ENCODE peak calls at places on chromosomes 16 and 17, in six cellular contexts. A is SW 1271, Q is GOT3, C is ELR, E is progenitor cell of endocrine pancreas, Z is ELF-1. H is an unnamed sample.

GRCh38 chr17:29357821-29358232 is 32.3 kb upstream of the TAOK1 start:
- DNase-seq in A (no peak), C (peak), Z (no peak), E (no peak), Q (no peak), H (no peak)

GRCh38 chr16:26550111-26550610 is 516.6 kb upstream of the C16orf82 start:
- DNase-seq in E (no peak), A (no peak), C (no peak), Z (no peak), Q (no peak), H (no peak)

GRCh38 chr16:53600076-53600475 is 97.1 kb upstream of the AKTIP start:
- DNase-seq in A (no peak), C (no peak), Q (no peak), E (no peak), Z (no peak), H (no peak)

GRCh38 chr16:83744521-83744981 is 63.2 kb upstream of the HSBP1 start:
- DNase-seq in Z (peak), C (peak), Q (no peak), A (no peak), E (no peak), H (no peak)

GRCh38 chr16:14564323-14564722 is 65.7 kb downstream of the PARN start:
- DNase-seq in E (no peak), Z (no peak), A (no peak), C (no peak), Q (no peak), H (no peak)

GRCh38 chr17:81656118-81656743 is at the start of gene PDE6G:
- DNase-seq in E (no peak), A (no peak), C (no peak), Q (no peak), Z (no peak), H (no peak)

GRCh38 chr17:59890720-59891119 is 2.0 kb downstream of the TUBD1 start:
- DNase-seq in Q (no peak), E (no peak), Z (no peak), A (no peak), C (peak), H (no peak)

GRCh38 chr17:50322271-50322670 is 23.7 kb upstream of the XYLT2 start:
- DNase-seq in E (no peak), Q (no peak), Z (no peak), C (no peak), A (no peak), H (no peak)

GRCh38 chr17:7579839-7580630 is 597 bp downstream of the CD68 start:
- DNase-seq in E (no peak), Z (peak), Q (no peak), C (no peak), A (no peak), H (no peak)

GRCh38 chr17:50452627-50453300 is 15.9 kb downstream of the CHAD start:
- DNase-seq in C (peak), Z (no peak), A (no peak), Q (no peak), E (no peak), H (no peak)

GRCh38 chr17:78366109-78366848 is 6.4 kb upstream of the SOCS3 start:
- DNase-seq in E (no peak), Z (peak), C (no peak), A (no peak), Q (no peak), H (no peak)

GRCh38 chr17:6711081-6711674 is 2.0 kb downstream of the SLC13A5 start:
- DNase-seq in A (no peak), C (no peak), Q (no peak), E (no peak), Z (no peak), H (no peak)

GRCh38 chr17:41734139-41734948 is at the start of gene HAP1:
- DNase-seq in A (peak), Z (peak), Q (no peak), C (peak), E (peak), H (no peak)

GRCh38 chr16:17396762-17397498 is 73.8 kb downstream of the XYLT1 start:
- DNase-seq in C (peak), E (no peak), Q (no peak), Z (no peak), A (no peak), H (no peak)

GRCh38 chr17:7220593-7221280 is 999 bp downstream of the ACADVL start:
- DNase-seq in A (peak), Q (no peak), C (peak), E (no peak), Z (peak), H (peak)

GRCh38 chr17:55577011-55577586 is 65.8 kb upstream of the SMIM36 start:
- DNase-seq in Q (no peak), C (peak), E (no peak), Z (no peak), A (no peak), H (no peak)

GRCh38 chr17:39306509-39307212 is 80.9 kb upstream of the STAC2 start:
- DNase-seq in Q (no peak), A (no peak), Z (no peak), C (no peak), E (no peak), H (no peak)

GRCh38 chr16:21211486-21211885 is at the start of gene ZP2:
- DNase-seq in C (no peak), Z (no peak), Q (no peak), E (no peak), A (no peak), H (no peak)

GRCh38 chr16:683396-684066 is 603 bp downstream of the JMJD8 start:
- DNase-seq in A (no peak), Q (no peak), C (no peak), E (no peak), Z (no peak), H (no peak)

GRCh38 chr17:38717139-38717745 is 12.2 kb downstream of the MLLT6 start:
- DNase-seq in Z (no peak), A (no peak), E (no peak), Q (no peak), C (no peak), H (no peak)

GRCh38 chr17:34706029-34706428 is 126.6 kb downstream of the TMEM132E start:
- DNase-seq in Q (no peak), A (no peak), E (peak), Z (peak), C (peak), H (no peak)

GRCh38 chr17:69466905-69467630 is 52.6 kb downstream of the MAP2K6 start:
- DNase-seq in Z (peak), E (no peak), A (no peak), C (peak), Q (no peak), H (no peak)

GRCh38 chr17:81440511-81441244 is 45.4 kb downstream of the BAHCC1 start:
- DNase-seq in Q (no peak), Z (peak), C (peak), E (peak), A (peak), H (peak)

GRCh38 chr17:12731839-12732238 is 57.5 kb upstream of the ARHGAP44 start:
- DNase-seq in A (no peak), Z (no peak), C (no peak), E (no peak), Q (no peak), H (no peak)

GRCh38 chr17:15106540-15106939 is 158.6 kb downstream of the PMP22 start:
- DNase-seq in E (no peak), Q (no peak), A (no peak), C (peak), Z (peak), H (no peak)

GRCh38 chr17:73644145-73645049 is at the start of gene SDK2:
- DNase-seq in Q (no peak), A (no peak), C (no peak), E (peak), Z (peak), H (no peak)

GRCh38 chr16:87278191-87279093 is 38.8 kb downstream of the C16orf95 start:
- DNase-seq in Z (peak), E (peak), C (peak), A (peak), Q (peak), H (peak)

GRCh38 chr17:81487487-81488275 is 24.9 kb downstream of the ACTG1 start:
- DNase-seq in Q (no peak), Z (peak), C (peak), E (peak), A (peak), H (peak)

GRCh38 chr17:38598536-38598935 is 7.2 kb downstream of the SRCIN1 start:
- DNase-seq in Q (no peak), A (peak), E (peak), Z (peak), C (peak), H (peak)

GRCh38 chr17:83100853-83101391 is 21.5 kb downstream of the METRNL start:
- DNase-seq in C (no peak), Q (no peak), A (no peak), Z (no peak), E (no peak), H (no peak)

GRCh38 chr16:9090101-9090959 is 1.1 kb upstream of the HAPSTR1 start:
- DNase-seq in Z (peak), Q (no peak), C (no peak), E (peak), A (no peak), H (peak)

GRCh38 chr16:4369006-4369766 is 2.5 kb upstream of the VASN start:
- DNase-seq in Q (peak), E (no peak), C (peak), Z (no peak), A (peak), H (no peak)

H was measured in NCI-H1930.